ENCODE peak calls at places on chromosomes 6 and 20, in nine cellular contexts. M is HepG2, Y is suprapubic skin, A is ovary, P is tibial nerve, S is sigmoid colon, B is H1, Z is A549, L is transverse colon. O is an unnamed sample.

GRCh38 chr6:132687306-132687705 is 26.5 kb downstream of the VNN1 start:
- DNase-seq in B (no peak), Z (peak; percentile 13), A (no peak), P (no peak), M (no peak), S (no peak), L (no peak), Y (no peak), O (no peak)

GRCh38 chr6:42779521-42779920 is 2.3 kb upstream of the BICRAL start:
- DNase-seq in M (no peak), A (no peak), Y (no peak), L (no peak), P (no peak), Z (no peak), B (no peak), S (no peak), O (no peak)

GRCh38 chr6:149271348-149272340 is 45.9 kb upstream of the TAB2 start:
- DNase-seq in M (no peak), L (peak; percentile 28), B (no peak), P (peak; percentile 22), A (no peak), Z (no peak), S (no peak), Y (no peak), O (no peak)

GRCh38 chr20:44681796-44682566 is 30.5 kb upstream of the ADA start:
- DNase-seq in Z (no peak), P (no peak), L (no peak), Y (no peak), M (no peak), A (no peak), B (no peak), S (no peak), O (no peak)

GRCh38 chr20:62381202-62381797 is 5.6 kb upstream of the RPS21 start:
- DNase-seq in B (no peak), L (no peak), Z (no peak), Y (no peak), S (no peak), A (no peak), M (no peak), P (no peak), O (no peak)

GRCh38 chr6:161319231-161319630 is 45.4 kb upstream of the AGPAT4 start:
- DNase-seq in B (no peak), P (no peak), L (no peak), Z (no peak), S (no peak), M (no peak), A (no peak), Y (no peak), O (no peak)

GRCh38 chr6:28217890-28218289 is 7.2 kb upstream of the ZSCAN9 start:
- DNase-seq in S (no peak), Y (no peak), A (no peak), P (no peak), L (no peak), M (no peak), B (no peak), Z (no peak), O (no peak)

GRCh38 chr6:152948150-152948768 is 34.6 kb downstream of the FBXO5 start:
- DNase-seq in Y (no peak), Z (peak; percentile 7), S (no peak), B (no peak), M (peak; percentile 54), L (no peak), A (no peak), P (no peak), O (no peak)

GRCh38 chr6:134288538-134289203 is 29.2 kb downstream of the SGK1 start:
- DNase-seq in Y (no peak), P (peak; percentile 45), L (no peak), M (no peak), Z (no peak), A (no peak), B (no peak), S (no peak), O (no peak)

GRCh38 chr20:20225325-20225724 is 142.6 kb upstream of the INSM1 start:
- DNase-seq in B (no peak), L (no peak), A (no peak), P (no peak), M (no peak), S (no peak), Z (no peak), Y (no peak), O (no peak)

GRCh38 chr6:52389626-52390360 is 27.8 kb downstream of the PAQR8 start:
- DNase-seq in Z (no peak), M (peak; percentile 94), S (no peak), Y (peak; percentile 66), A (no peak), P (no peak), L (peak; percentile 82), B (no peak), O (peak; percentile 89)

GRCh38 chr6:118650500-118651281 is 700 bp downstream of the CEP85L start:
- DNase-seq in S (peak; percentile 82), P (peak; percentile 40), A (peak; percentile 53), Z (peak; percentile 11), B (no peak), L (peak; percentile 44), M (no peak), Y (peak; percentile 74), O (peak; percentile 44)

GRCh38 chr6:50610562-50610961 is 102.8 kb upstream of the TFAP2D start:
- DNase-seq in S (no peak), Y (no peak), M (no peak), Z (no peak), P (no peak), L (no peak), B (no peak), A (no peak), O (no peak)

GRCh38 chr6:150403458-150404245 is 34.8 kb downstream of the IYD start:
- DNase-seq in S (no peak), P (peak; percentile 52), B (no peak), Y (no peak), L (no peak), Z (no peak), M (no peak), A (no peak), O (no peak)

GRCh38 chr6:100633096-100633766 is 168.5 kb upstream of the SIM1 start:
- DNase-seq in S (no peak), B (no peak), A (no peak), Z (peak; percentile 16), L (no peak), M (peak; percentile 79), Y (no peak), P (no peak), O (no peak)

GRCh38 chr6:150078788-150079187 is 9.9 kb upstream of the ULBP3 start:
- DNase-seq in Z (no peak), Y (no peak), L (peak; percentile 53), P (no peak), B (no peak), S (no peak), M (no peak), A (no peak), O (no peak)

GRCh38 chr6:168160506-168161370 is 81.7 kb upstream of the FRMD1 start:
- DNase-seq in P (no peak), Z (no peak), L (no peak), S (peak; percentile 29), A (no peak), Y (no peak), B (no peak), M (no peak), O (no peak)

DNA sequence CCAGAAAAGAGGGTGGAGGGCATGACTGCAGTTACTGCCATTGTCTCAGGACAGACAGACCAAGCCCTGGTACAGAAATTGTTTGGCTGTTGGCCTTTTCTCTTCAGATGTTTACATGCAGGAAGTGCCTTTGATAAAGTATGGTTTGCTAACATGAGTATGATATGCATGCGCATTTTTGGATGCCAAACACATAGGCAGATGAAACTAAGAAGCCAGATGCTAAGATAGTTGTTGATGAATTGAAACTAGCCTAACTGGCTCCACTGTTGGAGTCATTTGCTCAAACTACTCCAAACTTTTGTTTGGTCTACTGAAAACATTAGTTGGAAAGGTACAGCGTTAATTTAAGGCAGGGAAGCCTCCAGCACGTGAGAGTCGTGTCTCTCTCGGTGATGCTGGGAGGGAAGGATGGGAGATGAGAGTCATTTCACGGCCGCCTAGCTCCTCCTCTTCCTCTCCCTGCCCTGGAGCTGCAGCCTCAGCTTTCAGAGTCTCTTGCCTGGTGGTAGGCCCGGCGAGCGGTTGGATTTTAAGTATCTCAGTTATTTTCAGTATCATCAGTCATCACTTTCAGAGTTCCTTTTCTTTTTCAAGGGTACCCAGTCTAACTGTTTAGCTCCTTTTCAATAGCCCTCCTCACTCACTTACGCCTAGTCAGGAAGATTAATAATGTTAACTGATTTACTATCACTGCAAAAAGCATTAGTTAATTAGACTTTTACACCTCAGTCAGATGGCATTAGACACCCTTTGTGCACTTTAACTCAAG is 29.8 kb downstream of the RREB1 start:
- DNase-seq in P (peak; percentile 45), Z (no peak), A (peak; percentile 47), Y (peak; percentile 81), B (no peak), S (peak; percentile 84), M (no peak), L (peak; percentile 61), O (no peak)
- H3K4me1 ChIP-seq in P (peaks cover 31% of the 10 kb centered on the region), Z (peaks cover 52% of the 10 kb centered on the region), A (peaks cover 2% of the 10 kb centered on the region), Y (peaks cover 51% of the 10 kb centered on the region), B (peaks cover 13% of the 10 kb centered on the region), S (no peaks in the 10 kb centered on the region), M (peaks cover 98% of the 10 kb centered on the region), L (peaks cover 71% of the 10 kb centered on the region), O (peaks cover 49% of the 10 kb centered on the region)

GRCh38 chr6:126826315-126826714 is 292.2 kb upstream of the RSPO3 start:
- DNase-seq in S (no peak), M (no peak), L (no peak), Z (no peak), B (no peak), Y (no peak), A (no peak), P (no peak), O (no peak)
- TF ChIP-seq EP300 in S (no peak), M (no peak), L (no peak), Z (no peak), B (no peak), Y (no peak), A (no peak), P (no peak), O (no peak)

GRCh38 chr6:11329841-11330765 is 97.6 kb upstream of the NEDD9 start:
- DNase-seq in P (no peak), L (peak; percentile 53), S (no peak), M (no peak), Y (no peak), A (no peak), B (no peak), Z (no peak), O (no peak)
- H3K4me1 ChIP-seq in P (peaks cover 12% of the 10 kb centered on the region), L (peaks cover 23% of the 10 kb centered on the region), S (no peaks in the 10 kb centered on the region), M (peaks cover 52% of the 10 kb centered on the region), Y (peaks cover 9% of the 10 kb centered on the region), A (no peaks in the 10 kb centered on the region), B (no peaks in the 10 kb centered on the region), Z (no peaks in the 10 kb centered on the region), O (no peaks in the 10 kb centered on the region)

DNA sequence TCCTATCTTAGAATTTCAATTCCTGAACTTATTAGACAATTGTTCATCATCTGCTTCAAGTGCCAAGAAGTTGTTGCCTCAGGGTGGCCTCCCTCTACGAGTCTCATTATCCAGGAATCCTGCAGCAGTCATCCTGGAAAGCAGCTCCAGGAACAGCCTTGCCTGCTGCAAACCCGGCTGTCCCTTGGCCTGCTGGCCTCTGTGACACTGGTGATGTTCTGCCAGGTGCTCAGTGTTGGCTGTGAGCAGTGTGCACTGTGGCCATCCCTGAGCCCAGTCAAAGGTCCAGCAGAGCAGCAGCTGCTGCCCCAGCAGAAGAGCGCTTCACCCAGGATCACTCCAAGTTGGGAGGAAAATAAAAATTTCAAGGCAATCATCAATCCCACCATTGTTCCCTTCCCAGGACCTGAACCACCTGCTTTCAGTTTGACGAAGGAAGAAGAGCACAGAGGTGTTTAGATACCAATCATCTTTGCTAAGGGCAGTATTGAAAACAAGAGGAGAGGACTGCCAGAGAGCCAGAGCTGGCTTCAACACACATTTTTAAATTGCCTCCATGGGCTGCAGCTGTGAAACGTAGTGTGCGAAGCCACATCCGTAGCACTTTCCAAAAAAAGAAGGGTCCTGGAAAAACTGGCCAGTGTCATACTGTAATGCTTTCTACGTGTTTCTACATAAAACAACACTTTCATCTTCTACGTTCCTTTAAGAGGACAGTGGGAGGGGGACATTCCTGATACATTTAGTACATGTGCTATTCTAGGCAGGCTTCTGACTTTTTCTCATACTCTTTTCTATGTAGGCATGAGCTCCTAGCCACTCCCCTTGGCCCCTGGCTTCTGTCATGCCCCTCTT is 7.2 kb upstream of the FAM50B start:
- DNase-seq in P (no peak), Y (no peak), B (no peak), Z (no peak), S (no peak), L (peak; percentile 8), M (peak; percentile 30), A (no peak), O (no peak)
- TF ChIP-seq EP300 in P (no peak), Y (no peak), B (no peak), Z (no peak), S (no peak), L (no peak), M (no peak), A (no peak), O (no peak)